ENCODE peak calls at places on chromosomes 11 and 22, in four cellular contexts. C, O, T and P are unnamed samples.

GRCh38 chr11:68298659-68299516 is 13.5 kb upstream of the LRP5 start:
- DNase-seq in O (no peak), T (no peak), C (no peak), P (no peak)

GRCh38 chr11:130771708-130772107 is 144.6 kb downstream of the SNX19 start:
- DNase-seq in T (peak; percentile 61), C (no peak), O (peak; percentile 74), P (no peak)

GRCh38 chr11:126153999-126154398 is 57.5 kb downstream of the RPUSD4 start:
- DNase-seq in C (peak; percentile 46), T (peak; percentile 89), O (peak; percentile 56), P (peak; percentile 82)

GRCh38 chr22:50406416-50407170 is 63.5 kb downstream of the PPP6R2 start:
- DNase-seq in O (no peak), C (no peak), T (no peak), P (no peak)

GRCh38 chr11:91248199-91248807 is 976.3 kb upstream of the FAT3 start:
- DNase-seq in C (peak; percentile 84), O (peak; percentile 76), T (peak; percentile 40), P (peak; percentile 65)

GRCh38 chr11:79092791-79093313 is 348.0 kb downstream of the TENM4 start:
- DNase-seq in O (peak; percentile 84), T (peak; percentile 90), C (peak; percentile 98), P (no peak)

GRCh38 chr22:19955241-19956128 is 13.9 kb upstream of the TXNRD2 start:
- DNase-seq in C (no peak), O (no peak), T (no peak), P (no peak)

GRCh38 chr11:13102575-13102840 is 93.4 kb downstream of the RASSF10 start:
- DNase-seq in T (no peak), O (no peak), C (no peak), P (no peak)

GRCh38 chr22:49668402-49668801 is 159.3 kb downstream of the BRD1 start:
- DNase-seq in T (no peak), O (no peak), C (no peak), P (no peak)

GRCh38 chr11:11842426-11843008 is 745 bp downstream of the USP47 start:
- DNase-seq in C (peak; percentile 66), T (peak; percentile 93), O (peak; percentile 92), P (peak; percentile 73)

GRCh38 chr11:65291613-65292012 is 23.1 kb upstream of the CDC42EP2 start:
- DNase-seq in O (peak; percentile 66), C (peak; percentile 66), T (peak; percentile 83), P (no peak)

GRCh38 chr11:63683133-63683991 is 2.1 kb downstream of the RTN3 start:
- DNase-seq in C (peak; percentile 56), T (no peak), O (peak; percentile 69), P (no peak)

GRCh38 chr11:80441821-80442220 is 1001.0 kb upstream of the TENM4 start:
- DNase-seq in T (peak; percentile 33), C (peak; percentile 28), O (no peak), P (no peak)

GRCh38 chr11:78646564-78647185 is 72.0 kb upstream of the NARS2 start:
- DNase-seq in C (peak; percentile 97), O (peak; percentile 73), T (peak; percentile 47), P (peak; percentile 75)

GRCh38 chr22:19082793-19083192 is 39.4 kb downstream of the DGCR2 start:
- DNase-seq in O (no peak), T (no peak), C (no peak), P (no peak)

GRCh38 chr11:130666781-130667251 is 218.4 kb downstream of the ADAMTS15 start:
- DNase-seq in T (peak; percentile 39), O (no peak), C (peak; percentile 36), P (no peak)

GRCh38 chr11:106684944-106685343 is 333.3 kb downstream of the GUCY1A2 start:
- DNase-seq in C (no peak), O (no peak), T (no peak), P (no peak)

GRCh38 chr11:124945826-124946225 is 8.2 kb upstream of the CCDC15 start:
- DNase-seq in C (no peak), O (no peak), T (no peak), P (no peak)

GRCh38 chr11:31808721-31809542 is 2.2 kb downstream of the PAX6 start:
- DNase-seq in O (no peak), T (no peak), C (peak; percentile 31), P (peak; percentile 22)

GRCh38 chr22:44732661-44733060 is 19.7 kb upstream of the ARHGAP8 start:
- DNase-seq in O (no peak), T (no peak), C (no peak), P (no peak)

GRCh38 chr22:29734429-29734828 is 14.6 kb downstream of the CABP7 start:
- DNase-seq in C (no peak), T (no peak), O (no peak), P (no peak)

GRCh38 chr22:24400726-24401596 is 26.4 kb upstream of the ADORA2A start:
- DNase-seq in C (no peak), T (peak; percentile 90), O (no peak), P (no peak)

GRCh38 chr22:21015051-21016006 is at the start of gene P2RX6:
- DNase-seq in O (peak; percentile 53), C (peak; percentile 17), T (peak; percentile 72), P (no peak)

GRCh38 chr11:11589385-11589890 is 32.4 kb downstream of the GALNT18 start:
- DNase-seq in C (no peak), T (no peak), O (no peak), P (no peak)

GRCh38 chr11:92528051-92528450 is 303.4 kb downstream of the FAT3 start:
- DNase-seq in O (peak; percentile 2), C (peak; percentile 9), T (no peak), P (no peak)

GRCh38 chr11:110912437-110912836 is 200.2 kb upstream of the ARHGAP20 start:
- DNase-seq in T (no peak), O (no peak), C (no peak), P (no peak)

GRCh38 chr22:47154621-47155081 is 392.2 kb downstream of the TBC1D22A start:
- DNase-seq in O (peak; percentile 59), T (no peak), C (peak; percentile 72), P (no peak)

GRCh38 chr11:73582636-73583035 is 15.3 kb downstream of the FAM168A start:
- DNase-seq in C (no peak), O (no peak), T (no peak), P (no peak)

GRCh38 chr11:100624346-100624745 is 62.7 kb upstream of the ARHGAP42 start:
- DNase-seq in O (no peak), C (no peak), T (no peak), P (no peak)

GRCh38 chr11:126607374-126607773 is 251.9 kb downstream of the ST3GAL4 start:
- DNase-seq in T (peak; percentile 18), O (peak; percentile 86), C (peak; percentile 75), P (peak; percentile 82)

GRCh38 chr22:46827072-46827780 is 64.8 kb downstream of the TBC1D22A start:
- DNase-seq in O (no peak), C (no peak), T (no peak), P (peak; percentile 68)

GRCh38 chr22:18997925-18998315 is 61.8 kb upstream of the PRODH start:
- DNase-seq in T (no peak), C (no peak), O (no peak), P (peak; percentile 38)

GRCh38 chr11:10584071-10584501 is 15.6 kb upstream of the LYVE1 start:
- DNase-seq in C (no peak), O (peak; percentile 56), T (peak; percentile 52), P (no peak)

GRCh38 chr11:126175261-126175885 is 36.1 kb downstream of the RPUSD4 start:
- DNase-seq in T (no peak), O (peak; percentile 10), C (no peak), P (no peak)

GRCh38 chr22:24105018-24105360 is 76.3 kb upstream of the SUSD2 start:
- DNase-seq in O (peak; percentile 35), T (no peak), C (no peak), P (no peak)

GRCh38 chr11:79366218-79366617 is 74.6 kb downstream of the TENM4 start:
- DNase-seq in T (no peak), O (no peak), C (no peak), P (no peak)

GRCh38 chr11:32312865-32313403 is 122.4 kb downstream of the WT1 start:
- DNase-seq in T (peak; percentile 72), O (peak; percentile 46), C (peak; percentile 83), P (peak; percentile 55)

GRCh38 chr22:49216579-49216978 is 611.1 kb downstream of the BRD1 start:
- DNase-seq in C (no peak), T (no peak), O (no peak), P (no peak)

GRCh38 chr11:65444314-65445051 is 21.9 kb downstream of the NEAT1 start:
- DNase-seq in O (no peak), C (peak; percentile 3), T (peak; percentile 81), P (no peak)

GRCh38 chr11:9077164-9077563 is 14.2 kb downstream of the SCUBE2 start:
- DNase-seq in C (no peak), O (no peak), T (peak; percentile 17), P (no peak)
- H3K4me1 ChIP-seq in C (peaks cover 5% of the 10 kb centered on the region), O (no peaks in the 10 kb centered on the region), T (peaks cover 2% of the 10 kb centered on the region), P (peaks cover 17% of the 10 kb centered on the region)

DNA sequence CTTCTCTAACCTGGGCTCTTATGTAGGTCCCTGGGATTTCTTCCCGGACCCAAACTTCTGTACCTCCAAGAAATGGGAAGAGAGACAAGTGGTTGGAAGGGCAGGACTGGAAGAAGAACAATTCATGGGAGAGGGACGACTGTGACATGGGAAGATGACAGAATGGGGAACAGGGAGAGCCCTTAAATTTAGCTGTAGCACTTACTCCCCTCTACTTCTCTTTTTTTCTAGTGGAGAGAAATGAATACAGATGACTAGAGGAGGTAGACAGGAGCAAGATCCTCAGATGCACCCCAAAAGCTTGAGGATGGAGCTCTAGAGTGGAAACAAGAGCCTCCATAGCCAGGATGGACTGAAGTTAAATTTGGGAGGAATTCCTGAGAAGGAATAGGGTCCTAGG is 2.3 kb downstream of the RHOG start:
- DNase-seq in C (no peak), O (no peak), T (no peak), P (no peak)
- H3K4me3 ChIP-seq in C (no peak overlapping the region), O (no peak overlapping the region), T (no peak overlapping the region), P (no peak overlapping the region)

GRCh38 chr11:61775606-61776554 is 16.5 kb downstream of the TMEM258 start:
- DNase-seq in C (no peak), T (no peak), O (no peak), P (no peak)
- H3K4me1 ChIP-seq in C (no peaks in the 10 kb centered on the region), T (peaks cover 41% of the 10 kb centered on the region), O (no peaks in the 10 kb centered on the region), P (no peaks in the 10 kb centered on the region)

GRCh38 chr11:2445948-2446551 is 1.2 kb downstream of the KCNQ1 start:
- DNase-seq in C (no peak), O (no peak), T (no peak), P (no peak)

GRCh38 chr11:2446590-2447252 is 1.9 kb downstream of the KCNQ1 start:
- DNase-seq in O (no peak), T (no peak), C (no peak), P (no peak)

GRCh38 chr11:2448661-2449547 is 4.1 kb downstream of the KCNQ1 start:
- DNase-seq in C (no peak), T (no peak), O (no peak), P (no peak)

GRCh38 chr11:2447951-2448650 is 3.3 kb downstream of the KCNQ1 start:
- DNase-seq in C (no peak), O (no peak), T (no peak), P (no peak)

DNA sequence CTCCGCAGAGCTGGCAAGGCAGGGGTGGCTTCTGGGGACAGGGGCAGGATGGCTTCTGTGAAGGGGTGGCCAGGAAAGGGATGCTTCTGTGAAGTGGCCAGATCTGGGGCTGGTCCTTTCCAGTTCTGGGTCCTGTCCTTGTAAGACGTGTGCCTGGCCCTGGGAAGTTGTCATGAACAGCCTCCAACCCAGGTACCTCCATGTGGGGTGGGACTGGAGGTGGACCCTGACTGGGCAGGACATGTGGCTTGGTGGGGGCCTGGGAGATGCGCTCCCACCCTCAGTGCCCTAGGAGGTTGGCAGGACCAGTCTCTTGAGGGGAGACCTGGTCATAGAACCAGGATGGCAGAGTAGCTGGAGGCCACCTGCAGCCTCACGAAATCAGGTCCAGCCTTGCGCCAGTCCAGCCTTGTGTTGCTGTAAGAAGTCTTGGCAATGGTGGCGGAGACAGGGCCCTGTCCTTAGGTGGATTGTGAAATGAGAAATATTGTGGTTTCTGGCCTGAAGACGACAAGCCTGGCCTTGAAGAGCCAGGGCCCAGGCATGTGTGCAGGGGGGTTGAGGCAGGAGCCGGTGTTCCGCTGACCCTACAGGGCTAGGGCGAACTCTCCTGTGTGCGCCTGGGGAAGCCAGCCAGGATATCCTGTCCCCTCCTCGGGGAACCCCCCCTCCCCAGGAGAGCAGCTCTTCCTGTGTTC is 2.6 kb downstream of the KCNQ1 start:
- DNase-seq in T (no peak), C (no peak), O (no peak), P (no peak)
- H3K4me3 ChIP-seq in T (no peak overlapping the region), C (no peak overlapping the region), O (no peak overlapping the region), P (no peak overlapping the region)